ENCODE peak calls at places on chromosome 9, in six cellular contexts. One of them, this sample, is unnamed.

GRCh38 chr9:109319631-109320233 is 1.1 kb downstream of the EPB41L4B start:
- DNase-seq in A549: no peak
- DNase-seq in GM10248: no peak
- DNase-seq in progenitor cell of endocrine pancreas: peak; percentile 43
- DNase-seq in mesothelial cell of epicardium: no peak
- DNase-seq in heart right ventricle: no peak
- DNase-seq in this sample: no peak

GRCh38 chr9:136714096-136714875 is 1.9 kb downstream of the DIPK1B start:
- DNase-seq in mesothelial cell of epicardium: no peak
- DNase-seq in progenitor cell of endocrine pancreas: no peak
- DNase-seq in GM10248: no peak
- DNase-seq in heart right ventricle: peak; percentile 60
- DNase-seq in A549: no peak
- DNase-seq in this sample: no peak

GRCh38 chr9:20512636-20513035 is 109.7 kb downstream of the MLLT3 start:
- DNase-seq in mesothelial cell of epicardium: no peak
- DNase-seq in A549: no peak
- DNase-seq in heart right ventricle: no peak
- DNase-seq in progenitor cell of endocrine pancreas: no peak
- DNase-seq in GM10248: no peak
- DNase-seq in this sample: no peak

GRCh38 chr9:79408617-79409016 is 163.1 kb upstream of the TLE4 start:
- DNase-seq in progenitor cell of endocrine pancreas: no peak
- DNase-seq in GM10248: no peak
- DNase-seq in heart right ventricle: no peak
- DNase-seq in A549: no peak
- DNase-seq in mesothelial cell of epicardium: no peak
- DNase-seq in this sample: no peak

GRCh38 chr9:38233343-38233742 is 159.2 kb upstream of the ALDH1B1 start:
- DNase-seq in mesothelial cell of epicardium: no peak
- DNase-seq in A549: no peak
- DNase-seq in heart right ventricle: no peak
- DNase-seq in GM10248: no peak
- DNase-seq in progenitor cell of endocrine pancreas: no peak
- DNase-seq in this sample: no peak

GRCh38 chr9:75687359-75687953 is 203.0 kb upstream of the PCSK5 start:
- DNase-seq in mesothelial cell of epicardium: no peak
- DNase-seq in A549: no peak
- DNase-seq in heart right ventricle: no peak
- DNase-seq in progenitor cell of endocrine pancreas: no peak
- DNase-seq in GM10248: no peak
- DNase-seq in this sample: no peak

GRCh38 chr9:136613824-136614371 is 48.8 kb upstream of the EGFL7 start:
- DNase-seq in A549: no peak
- DNase-seq in heart right ventricle: no peak
- DNase-seq in progenitor cell of endocrine pancreas: no peak
- DNase-seq in mesothelial cell of epicardium: no peak
- DNase-seq in GM10248: no peak
- DNase-seq in this sample: no peak

GRCh38 chr9:116939605-116940004 is 252.5 kb downstream of the TRIM32 start:
- DNase-seq in heart right ventricle: no peak
- DNase-seq in mesothelial cell of epicardium: no peak
- DNase-seq in GM10248: no peak
- DNase-seq in A549: no peak
- DNase-seq in progenitor cell of endocrine pancreas: no peak
- DNase-seq in this sample: no peak

GRCh38 chr9:129553277-129553676 is 67.6 kb downstream of the C9orf50 start:
- DNase-seq in A549: no peak
- DNase-seq in GM10248: no peak
- DNase-seq in mesothelial cell of epicardium: no peak
- DNase-seq in progenitor cell of endocrine pancreas: no peak
- DNase-seq in heart right ventricle: no peak
- DNase-seq in this sample: no peak

GRCh38 chr9:98962181-98962560 is 18.5 kb downstream of the COL15A1 start:
- DNase-seq in progenitor cell of endocrine pancreas: no peak
- DNase-seq in heart right ventricle: no peak
- DNase-seq in GM10248: no peak
- DNase-seq in mesothelial cell of epicardium: no peak
- DNase-seq in A549: no peak
- DNase-seq in this sample: no peak

GRCh38 chr9:21018177-21018576 is 13.3 kb downstream of the HACD4 start:
- DNase-seq in A549: no peak
- DNase-seq in progenitor cell of endocrine pancreas: no peak
- DNase-seq in heart right ventricle: no peak
- DNase-seq in GM10248: no peak
- DNase-seq in mesothelial cell of epicardium: no peak
- DNase-seq in this sample: no peak

GRCh38 chr9:130499804-130500263 is 55.1 kb downstream of the ASS1 start:
- DNase-seq in mesothelial cell of epicardium: no peak
- DNase-seq in GM10248: no peak
- DNase-seq in progenitor cell of endocrine pancreas: no peak
- DNase-seq in heart right ventricle: no peak
- DNase-seq in A549: peak; percentile 44
- DNase-seq in this sample: no peak

GRCh38 chr9:129197978-129198736 is 20.1 kb upstream of the IER5L start:
- DNase-seq in progenitor cell of endocrine pancreas: no peak
- DNase-seq in heart right ventricle: peak; percentile 67
- DNase-seq in A549: no peak
- DNase-seq in mesothelial cell of epicardium: no peak
- DNase-seq in GM10248: no peak
- DNase-seq in this sample: no peak

GRCh38 chr9:98549401-98549800 is 159.3 kb downstream of the GABBR2 start:
- DNase-seq in mesothelial cell of epicardium: no peak
- DNase-seq in GM10248: no peak
- DNase-seq in heart right ventricle: no peak
- DNase-seq in progenitor cell of endocrine pancreas: no peak
- DNase-seq in A549: no peak
- DNase-seq in this sample: no peak

GRCh38 chr9:37423508-37423907 is 1.0 kb downstream of the GRHPR start:
- DNase-seq in progenitor cell of endocrine pancreas: no peak
- DNase-seq in GM10248: no peak
- DNase-seq in mesothelial cell of epicardium: no peak
- DNase-seq in A549: no peak
- DNase-seq in heart right ventricle: no peak
- DNase-seq in this sample: no peak

GRCh38 chr9:20620658-20621552 is 1.4 kb downstream of the MLLT3 start:
- DNase-seq in A549: peak; percentile 26
- DNase-seq in heart right ventricle: peak; percentile 31
- DNase-seq in GM10248: peak; percentile 24
- DNase-seq in mesothelial cell of epicardium: peak; percentile 45
- DNase-seq in progenitor cell of endocrine pancreas: peak; percentile 13
- DNase-seq in this sample: peak; percentile 79

GRCh38 chr9:70120834-70121510 is 77.3 kb downstream of the MAMDC2 start:
- DNase-seq in mesothelial cell of epicardium: no peak
- DNase-seq in GM10248: no peak
- DNase-seq in A549: peak; percentile 52
- DNase-seq in heart right ventricle: peak; percentile 27
- DNase-seq in progenitor cell of endocrine pancreas: no peak
- DNase-seq in this sample: no peak

GRCh38 chr9:100340224-100340623 is 12.5 kb downstream of the TEX10 start:
- DNase-seq in A549: no peak
- DNase-seq in mesothelial cell of epicardium: no peak
- DNase-seq in progenitor cell of endocrine pancreas: no peak
- DNase-seq in GM10248: no peak
- DNase-seq in heart right ventricle: no peak
- DNase-seq in this sample: no peak

GRCh38 chr9:94228616-94229015 is 30.5 kb upstream of the ZNF169 start:
- DNase-seq in heart right ventricle: no peak
- DNase-seq in mesothelial cell of epicardium: no peak
- DNase-seq in A549: no peak
- DNase-seq in GM10248: no peak
- DNase-seq in progenitor cell of endocrine pancreas: no peak
- DNase-seq in this sample: no peak

GRCh38 chr9:137620581-137620980 is 1.8 kb downstream of the EHMT1 start:
- DNase-seq in mesothelial cell of epicardium: no peak
- DNase-seq in heart right ventricle: no peak
- DNase-seq in GM10248: no peak
- DNase-seq in A549: no peak
- DNase-seq in progenitor cell of endocrine pancreas: no peak
- DNase-seq in this sample: no peak

GRCh38 chr9:2663486-2663885 is 41.9 kb downstream of the VLDLR start:
- DNase-seq in A549: no peak
- DNase-seq in GM10248: no peak
- DNase-seq in progenitor cell of endocrine pancreas: no peak
- DNase-seq in mesothelial cell of epicardium: no peak
- DNase-seq in heart right ventricle: peak; percentile 13
- DNase-seq in this sample: no peak

GRCh38 chr9:129989740-129990139 is 53.2 kb downstream of the FNBP1 start:
- DNase-seq in GM10248: no peak
- DNase-seq in heart right ventricle: no peak
- DNase-seq in A549: peak; percentile 18
- DNase-seq in progenitor cell of endocrine pancreas: no peak
- DNase-seq in mesothelial cell of epicardium: no peak
- DNase-seq in this sample: no peak

GRCh38 chr9:19551124-19551929 is 142.5 kb downstream of the ACER2 start:
- DNase-seq in mesothelial cell of epicardium: no peak
- DNase-seq in progenitor cell of endocrine pancreas: no peak
- DNase-seq in A549: no peak
- DNase-seq in heart right ventricle: no peak
- DNase-seq in GM10248: peak; percentile 17
- DNase-seq in this sample: no peak

GRCh38 chr9:30713279-30713678 is 1671.2 kb upstream of the ACO1 start:
- DNase-seq in mesothelial cell of epicardium: no peak
- DNase-seq in heart right ventricle: no peak
- DNase-seq in progenitor cell of endocrine pancreas: no peak
- DNase-seq in A549: no peak
- DNase-seq in GM10248: no peak
- DNase-seq in this sample: no peak

GRCh38 chr9:94804917-94805544 is 78.5 kb downstream of the AOPEP start:
- DNase-seq in progenitor cell of endocrine pancreas: no peak
- DNase-seq in A549: peak; percentile 62
- DNase-seq in heart right ventricle: no peak
- DNase-seq in GM10248: no peak
- DNase-seq in mesothelial cell of epicardium: no peak
- DNase-seq in this sample: no peak

GRCh38 chr9:32955655-32956478 is 45.6 kb downstream of the APTX start:
- DNase-seq in progenitor cell of endocrine pancreas: no peak
- DNase-seq in A549: no peak
- DNase-seq in heart right ventricle: no peak
- DNase-seq in GM10248: no peak
- DNase-seq in mesothelial cell of epicardium: no peak
- DNase-seq in this sample: no peak

GRCh38 chr9:20683351-20684034 is 566 bp upstream of the FOCAD start:
- DNase-seq in heart right ventricle: peak; percentile 58
- DNase-seq in A549: peak; percentile 45
- DNase-seq in mesothelial cell of epicardium: no peak
- DNase-seq in progenitor cell of endocrine pancreas: no peak
- DNase-seq in GM10248: peak; percentile 34
- DNase-seq in this sample: peak; percentile 32

GRCh38 chr9:101671567-101671966 is 66.9 kb downstream of the GRIN3A start:
- DNase-seq in mesothelial cell of epicardium: no peak
- DNase-seq in GM10248: no peak
- DNase-seq in A549: no peak
- DNase-seq in progenitor cell of endocrine pancreas: no peak
- DNase-seq in heart right ventricle: no peak
- DNase-seq in this sample: no peak

GRCh38 chr9:20622330-20623020 is at the start of gene MLLT3:
- DNase-seq in mesothelial cell of epicardium: peak; percentile 97
- DNase-seq in GM10248: peak; percentile 95
- DNase-seq in heart right ventricle: peak; percentile 96
- DNase-seq in progenitor cell of endocrine pancreas: peak; percentile 87
- DNase-seq in A549: peak; percentile 96
- DNase-seq in this sample: peak; percentile 98

GRCh38 chr9:89821081-89821480 is 216.3 kb downstream of the GADD45G start:
- DNase-seq in A549: no peak
- DNase-seq in progenitor cell of endocrine pancreas: no peak
- DNase-seq in mesothelial cell of epicardium: no peak
- DNase-seq in heart right ventricle: no peak
- DNase-seq in GM10248: no peak
- DNase-seq in this sample: no peak

GRCh38 chr9:95189230-95190098 is 128.0 kb downstream of the FANCC start:
- DNase-seq in A549: no peak
- DNase-seq in heart right ventricle: peak; percentile 84
- DNase-seq in progenitor cell of endocrine pancreas: no peak
- DNase-seq in mesothelial cell of epicardium: no peak
- DNase-seq in GM10248: no peak
- DNase-seq in this sample: no peak

GRCh38 chr9:99955606-99956005 is 49.2 kb downstream of the STX17 start:
- DNase-seq in progenitor cell of endocrine pancreas: no peak
- DNase-seq in heart right ventricle: no peak
- DNase-seq in A549: no peak
- DNase-seq in GM10248: no peak
- DNase-seq in mesothelial cell of epicardium: no peak
- DNase-seq in this sample: no peak

GRCh38 chr9:5509573-5509972 is 758 bp upstream of the PDCD1LG2 start:
- DNase-seq in A549: peak; percentile 82
- DNase-seq in heart right ventricle: no peak
- DNase-seq in progenitor cell of endocrine pancreas: no peak
- DNase-seq in GM10248: no peak
- DNase-seq in mesothelial cell of epicardium: no peak
- DNase-seq in this sample: no peak

GRCh38 chr9:111483862-111484563 is at the start of gene ECPAS:
- DNase-seq in GM10248: peak; percentile 89
- DNase-seq in A549: peak; percentile 88
- DNase-seq in mesothelial cell of epicardium: peak; percentile 73
- DNase-seq in heart right ventricle: peak; percentile 69
- DNase-seq in progenitor cell of endocrine pancreas: peak; percentile 62
- DNase-seq in this sample: peak; percentile 49
- TF ChIP-seq CTCF in GM10248: no peak
- TF ChIP-seq CTCF in A549: no peak
- TF ChIP-seq CTCF in mesothelial cell of epicardium: no peak
- TF ChIP-seq CTCF in heart right ventricle: no peak
- TF ChIP-seq CTCF in progenitor cell of endocrine pancreas: peak; percentile 12
- TF ChIP-seq CTCF in this sample: no peak

GRCh38 chr9:107239474-107239873 is 43.6 kb upstream of the RAD23B start:
- DNase-seq in A549: no peak
- DNase-seq in GM10248: no peak
- DNase-seq in mesothelial cell of epicardium: no peak
- DNase-seq in heart right ventricle: no peak
- DNase-seq in progenitor cell of endocrine pancreas: no peak
- DNase-seq in this sample: no peak
- TF ChIP-seq CTCF in A549: no peak
- TF ChIP-seq CTCF in GM10248: peak; percentile 47
- TF ChIP-seq CTCF in mesothelial cell of epicardium: no peak
- TF ChIP-seq CTCF in heart right ventricle: peak; percentile 58
- TF ChIP-seq CTCF in progenitor cell of endocrine pancreas: no peak
- TF ChIP-seq CTCF in this sample: peak; percentile 34

DNA sequence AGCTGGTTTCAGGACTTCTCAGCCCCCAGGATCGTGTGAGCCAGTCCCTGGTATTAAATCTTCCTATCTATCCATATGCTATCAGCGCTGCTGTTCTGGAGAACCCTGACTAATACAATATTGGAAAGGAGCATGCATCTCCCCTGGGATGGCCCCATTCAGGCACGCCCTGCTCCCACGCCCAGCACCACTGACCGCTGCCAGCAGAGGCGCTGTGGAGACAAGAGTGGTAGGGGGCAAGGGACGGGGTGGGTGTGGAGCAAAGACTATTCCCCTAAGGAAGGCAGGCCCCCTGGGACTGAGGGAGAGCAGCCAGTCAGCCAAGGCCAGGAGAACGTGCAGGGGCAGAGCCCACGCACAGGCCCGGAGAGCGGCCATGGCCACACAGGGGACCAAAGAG is 116.0 kb downstream of the VAV2 start:
- DNase-seq in GM10248: no peak
- DNase-seq in mesothelial cell of epicardium: no peak
- DNase-seq in heart right ventricle: no peak
- DNase-seq in progenitor cell of endocrine pancreas: no peak
- DNase-seq in A549: no peak
- DNase-seq in this sample: no peak
- TF ChIP-seq CTCF in GM10248: no peak
- TF ChIP-seq CTCF in mesothelial cell of epicardium: peak; percentile 38
- TF ChIP-seq CTCF in heart right ventricle: peak; percentile 22
- TF ChIP-seq CTCF in progenitor cell of endocrine pancreas: peak; percentile 54
- TF ChIP-seq CTCF in A549: peak; percentile 11
- TF ChIP-seq CTCF in this sample: no peak

GRCh38 chr9:128103589-128103962 is 24.0 kb downstream of the PTGES2 start:
- DNase-seq in heart right ventricle: no peak
- DNase-seq in A549: no peak
- DNase-seq in mesothelial cell of epicardium: no peak
- DNase-seq in GM10248: no peak
- DNase-seq in progenitor cell of endocrine pancreas: no peak
- DNase-seq in this sample: no peak
- TF ChIP-seq CTCF in heart right ventricle: peak; percentile 22
- TF ChIP-seq CTCF in A549: peak; percentile 2
- TF ChIP-seq CTCF in mesothelial cell of epicardium: no peak
- TF ChIP-seq CTCF in GM10248: peak; percentile 6
- TF ChIP-seq CTCF in progenitor cell of endocrine pancreas: peak; percentile 34
- TF ChIP-seq CTCF in this sample: peak; percentile 29